ENCODE peak calls at places on chromosomes 11 and 22, in five cellular contexts. A, X, H, K and W are unnamed samples.
A peak's percentile ranks its signal among the peaks of the same experiment; 100 is the strongest.

GRCh38 chr11:64566042-64566914 is 24.7 kb upstream of the SLC22A12 start:
- DNase-seq in A (peak; percentile 81), X (no peak), H (peak; percentile 40), K (no peak), W (peak; percentile 87)

GRCh38 chr11:108223449-108224149 is 732 bp downstream of the ATM start:
- DNase-seq in A (peak; percentile 12), X (no peak), H (peak; percentile 2), K (no peak), W (peak; percentile 38)

GRCh38 chr11:128521697-128522062 is 65.7 kb downstream of the ETS1 start:
- DNase-seq in A (peak; percentile 39), X (no peak), H (no peak), K (no peak), W (no peak)

GRCh38 chr11:62001450-62002178 is 34.2 kb upstream of the FTH1 start:
- DNase-seq in A (no peak), X (no peak), H (peak; percentile 35), K (no peak), W (peak; percentile 78)

GRCh38 chr11:110373061-110373702 is 56.6 kb upstream of the FDX1 start:
- DNase-seq in A (peak; percentile 64), X (no peak), H (no peak), K (no peak), W (peak; percentile 72)

GRCh38 chr11:64862914-64863313 is 15.5 kb downstream of the EHD1 start:
- DNase-seq in A (no peak), X (no peak), H (no peak), K (no peak), W (no peak)

GRCh38 chr11:123590296-123590912 is 64.0 kb downstream of the SCN3B start:
- DNase-seq in A (peak; percentile 52), X (no peak), H (peak; percentile 85), K (no peak), W (peak; percentile 39)

GRCh38 chr11:1749787-1750351 is 526 bp downstream of the IFITM10 start:
- DNase-seq in A (peak; percentile 67), X (no peak), H (peak; percentile 65), K (no peak), W (peak; percentile 77)

GRCh38 chr11:95592455-95592854 is 197.1 kb downstream of the FAM76B start:
- DNase-seq in A (peak; percentile 54), X (no peak), H (no peak), K (no peak), W (peak; percentile 48)

GRCh38 chr11:62138630-62139425 is 15.0 kb downstream of the INCENP start:
- DNase-seq in A (no peak), X (no peak), H (no peak), K (no peak), W (no peak)

GRCh38 chr11:122202161-122202950 is 86.3 kb upstream of the BLID start:
- DNase-seq in A (peak; percentile 90), X (no peak), H (no peak), K (no peak), W (peak; percentile 86)

GRCh38 chr11:2443406-2443805 is 908 bp downstream of the TRPM5 start:
- DNase-seq in A (no peak), X (no peak), H (no peak), K (no peak), W (no peak)

GRCh38 chr11:122367809-122368231 is 251.8 kb upstream of the BLID start:
- DNase-seq in A (peak; percentile 56), X (no peak), H (no peak), K (no peak), W (peak; percentile 52)

GRCh38 chr11:58965246-58965985 is 26.1 kb downstream of the GLYATL1 start:
- DNase-seq in A (no peak), X (no peak), H (peak; percentile 25), K (no peak), W (no peak)

GRCh38 chr11:100684101-100685065 is 2.7 kb upstream of the ARHGAP42 start:
- DNase-seq in A (peak; percentile 43), X (no peak), H (no peak), K (no peak), W (no peak)

GRCh38 chr11:45142241-45142885 is 4.1 kb upstream of the PRDM11 start:
- DNase-seq in A (no peak), X (no peak), H (no peak), K (no peak), W (peak; percentile 34)

GRCh38 chr11:57641426-57641825 is 8.3 kb downstream of the YPEL4 start:
- DNase-seq in A (peak; percentile 62), X (no peak), H (peak; percentile 57), K (no peak), W (peak; percentile 87)

GRCh38 chr11:2312232-2313042 is 10.6 kb downstream of the TSPAN32 start:
- DNase-seq in A (peak; percentile 69), X (no peak), H (no peak), K (no peak), W (peak; percentile 10)

GRCh38 chr11:47599821-47600377 is 5.7 kb upstream of the C1QTNF4 start:
- DNase-seq in A (no peak), X (no peak), H (no peak), K (no peak), W (no peak)

GRCh38 chr11:95301497-95301896 is 70.5 kb upstream of the SESN3 start:
- DNase-seq in A (no peak), X (no peak), H (no peak), K (no peak), W (no peak)

GRCh38 chr22:49527611-49528419 is 299.9 kb downstream of the BRD1 start:
- DNase-seq in A (no peak), X (no peak), H (no peak), K (no peak), W (no peak)

GRCh38 chr22:19059481-19060278 is 62.5 kb downstream of the DGCR2 start:
- DNase-seq in A (no peak), X (no peak), H (no peak), K (no peak), W (no peak)

GRCh38 chr11:1471736-1472135 is 14.8 kb downstream of the MOB2 start:
- DNase-seq in A (no peak), X (no peak), H (no peak), K (no peak), W (no peak)

GRCh38 chr11:67483901-67484665 is 1.3 kb downstream of the AIP start:
- DNase-seq in A (no peak), X (no peak), H (no peak), K (no peak), W (no peak)

GRCh38 chr22:46480396-46480795 is 57.0 kb downstream of the CELSR1 start:
- DNase-seq in A (no peak), X (no peak), H (no peak), K (no peak), W (no peak)

GRCh38 chr11:8941341-8942103 is 1.3 kb downstream of the ASCL3 start:
- DNase-seq in A (no peak), X (no peak), H (no peak), K (no peak), W (no peak)

GRCh38 chr22:17101475-17102296 is 16.9 kb downstream of the IL17RA start:
- DNase-seq in A (no peak), X (no peak), H (no peak), K (no peak), W (no peak)